ENCODE peak calls at places on chromosomes 7 and 10, in nine cellular contexts. Q is left ventricle myocardium inferior, E is HCT116, G is neural progenitor cell, L is Peyer's patch, H is right atrium auricular region, Y is GM12865, B is osteocyte, R is IMR-90. M is an unnamed sample.

GRCh38 chr7:32588657-32589056 is 93.4 kb downstream of the AVL9 start:
- DNase-seq in Q (no peak), E (no peak), G (no peak), L (no peak), H (no peak), Y (peak; percentile 46), B (no peak), R (peak; percentile 73), M (no peak)

GRCh38 chr10:26334932-26335573 is 103.1 kb upstream of the APBB1IP start:
- DNase-seq in Q (peak; percentile 20), E (peak; percentile 66), G (peak; percentile 81), L (peak; percentile 85), H (peak; percentile 63), Y (peak; percentile 89), B (no peak), R (peak; percentile 6), M (peak; percentile 55)

GRCh38 chr10:8393531-8393930 is 339.0 kb downstream of the GATA3 start:
- DNase-seq in Q (no peak), E (no peak), G (no peak), L (no peak), H (no peak), Y (no peak), B (no peak), R (no peak), M (no peak)

GRCh38 chr10:2284071-2284470 is 546.7 kb upstream of the ADARB2 start:
- DNase-seq in Q (no peak), E (no peak), G (no peak), L (no peak), H (no peak), Y (no peak), B (no peak), R (no peak), M (no peak)

GRCh38 chr7:92641921-92642511 is 51.8 kb upstream of the FAM133B start:
- DNase-seq in Q (no peak), E (no peak), G (no peak), L (no peak), H (no peak), Y (peak; percentile 89), B (no peak), R (peak; percentile 86), M (no peak)

GRCh38 chr7:49111706-49112105 is 187.4 kb downstream of the CDC14C start:
- DNase-seq in Q (no peak), E (no peak), G (no peak), L (no peak), H (no peak), Y (no peak), B (no peak), R (no peak), M (no peak)

GRCh38 chr10:17428616-17429097 is 25.7 kb downstream of the ST8SIA6 start:
- DNase-seq in Q (no peak), E (no peak), G (no peak), L (peak; percentile 71), H (no peak), Y (peak; percentile 54), B (no peak), R (no peak), M (no peak)

GRCh38 chr7:25259487-25260243 is 31.4 kb upstream of the NPVF start:
- DNase-seq in Q (peak; percentile 41), E (peak; percentile 44), G (peak; percentile 86), L (peak; percentile 87), H (peak; percentile 78), Y (peak; percentile 80), B (no peak), R (peak; percentile 76), M (peak; percentile 68)

GRCh38 chr7:87810130-87810529 is 66.0 kb downstream of the SLC25A40 start:
- DNase-seq in Q (no peak), E (no peak), G (peak; percentile 71), L (no peak), H (no peak), Y (no peak), B (no peak), R (no peak), M (no peak)

DNA sequence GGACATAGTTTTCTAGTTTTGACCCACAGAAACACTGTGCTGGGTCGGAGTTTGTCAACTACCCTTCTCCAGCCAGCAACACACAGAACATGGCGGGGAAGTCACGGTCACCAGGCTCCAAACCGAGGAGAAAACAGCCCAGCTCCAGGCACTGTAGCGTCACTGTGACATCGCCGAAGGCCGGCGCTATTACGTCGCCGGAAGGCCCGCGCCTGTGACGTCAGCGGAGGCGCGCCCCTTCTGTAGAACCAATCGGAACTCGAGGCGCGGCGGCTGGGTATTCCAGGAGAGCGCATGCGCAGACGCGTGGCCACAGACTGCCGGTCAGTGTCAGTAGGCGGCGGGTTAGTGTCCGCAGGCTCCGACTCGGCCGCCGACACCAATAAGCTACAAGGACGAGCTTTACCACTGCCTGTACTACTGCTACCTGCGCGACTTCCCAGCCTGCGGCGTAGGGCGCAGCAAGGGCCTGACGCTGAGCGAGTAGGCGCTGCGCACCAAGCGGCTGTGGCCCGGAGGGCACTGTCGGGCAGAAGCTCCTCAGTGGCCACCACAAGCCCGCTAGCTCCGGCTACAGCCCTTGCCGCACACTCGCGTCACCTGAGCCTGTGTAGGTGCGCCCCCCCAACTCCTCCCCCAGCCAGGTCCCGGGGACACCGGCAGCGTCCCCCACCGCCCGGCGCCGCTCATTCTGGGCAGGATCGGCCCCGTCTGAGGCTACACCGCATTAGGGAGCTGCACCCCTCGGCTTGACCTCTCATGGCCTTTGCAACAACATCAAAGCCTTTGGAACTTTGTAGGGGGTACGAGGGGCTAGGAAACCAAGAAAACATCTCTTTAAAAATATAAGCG is 35.1 kb upstream of the SRRM3 start:
- DNase-seq in Q (peak; percentile 99), E (peak; percentile 93), G (peak; percentile 99), L (peak; percentile 98), H (peak; percentile 99), Y (peak; percentile 92), B (peak; percentile 99), R (peak; percentile 93), M (peak; percentile 98)
- TF ChIP-seq CTCF in Q (peak; percentile 44), E (no peak), G (peak; percentile 21), L (peak; percentile 36), H (no peak), Y (no peak), B (peak; percentile 27), R (peak; percentile 11), M (no peak)

GRCh38 chr10:10315989-10316388 is 701.7 kb upstream of the CELF2 start:
- DNase-seq in Q (no peak), E (no peak), G (no peak), L (no peak), H (no peak), Y (no peak), B (no peak), R (no peak), M (no peak)
- TF ChIP-seq CTCF in Q (no peak), E (no peak), G (no peak), L (no peak), H (no peak), Y (no peak), B (no peak), R (no peak), M (no peak)

GRCh38 chr7:10708447-10708846 is 265.2 kb upstream of the PHF14 start:
- DNase-seq in Q (no peak), E (peak; percentile 28), G (peak; percentile 78), L (no peak), H (no peak), Y (peak; percentile 62), B (no peak), R (no peak), M (peak; percentile 34)
- TF ChIP-seq CTCF in Q (no peak), E (no peak), G (peak; percentile 67), L (no peak), H (no peak), Y (peak; percentile 20), B (peak; percentile 53), R (no peak), M (no peak)

GRCh38 chr7:45237788-45238461 is 80.3 kb downstream of the RAMP3 start:
- DNase-seq in Q (no peak), E (no peak), G (no peak), L (no peak), H (peak; percentile 49), Y (no peak), B (no peak), R (no peak), M (no peak)
- TF ChIP-seq CTCF in Q (no peak), E (no peak), G (no peak), L (no peak), H (no peak), Y (no peak), B (no peak), R (no peak), M (no peak)

GRCh38 chr7:54917613-54918406 is 101.0 kb upstream of the EGFR start:
- DNase-seq in Q (no peak), E (no peak), G (no peak), L (no peak), H (no peak), Y (no peak), B (no peak), R (no peak), M (no peak)
- TF ChIP-seq CTCF in Q (no peak), E (no peak), G (no peak), L (no peak), H (no peak), Y (no peak), B (no peak), R (no peak), M (no peak)